ENCODE peak calls at places on chromosomes 12 and 14, in eight cellular contexts. F, L, O, R, B, T, Z and D are unnamed samples.

GRCh38 chr14:59189281-59189821 is 884 bp downstream of the DAAM1 start:
- DNase-seq in F (peak), L (no peak), O (no peak), R (no peak), B (peak), T (peak), Z (peak), D (peak)

GRCh38 chr12:20030847-20031246 is 337.5 kb upstream of the PDE3A start:
- DNase-seq in F (no peak), L (no peak), O (no peak), R (no peak), B (no peak), T (peak), Z (no peak), D (peak)

GRCh38 chr14:93012516-93013367 is 89.8 kb downstream of the CHGA start:
- DNase-seq in F (no peak), L (no peak), O (no peak), R (no peak), B (no peak), T (no peak), Z (no peak), D (no peak)

GRCh38 chr12:126389961-126390360 is 1324.7 kb downstream of the AACS start:
- DNase-seq in F (no peak), L (no peak), O (peak), R (no peak), B (peak), T (no peak), Z (no peak), D (no peak)

GRCh38 chr14:67410313-67410712 is 1.7 kb downstream of the PLEK2 start:
- DNase-seq in F (no peak), L (no peak), O (no peak), R (no peak), B (no peak), T (no peak), Z (no peak), D (peak)

GRCh38 chr14:33309081-33309480 is 370.4 kb downstream of the NPAS3 start:
- DNase-seq in F (no peak), L (no peak), O (no peak), R (no peak), B (no peak), T (no peak), Z (no peak), D (no peak)

GRCh38 chr12:1797011-1797901 is 23.1 kb upstream of the LRTM2 start:
- DNase-seq in F (peak), L (no peak), O (peak), R (no peak), B (no peak), T (no peak), Z (peak), D (no peak)

GRCh38 chr14:52852810-52853521 is 61.6 kb upstream of the GNPNAT1 start:
- DNase-seq in F (no peak), L (no peak), O (no peak), R (no peak), B (no peak), T (peak), Z (no peak), D (no peak)

GRCh38 chr14:20493634-20494033 is 11.7 kb upstream of the RNASE10 start:
- DNase-seq in F (no peak), L (no peak), O (no peak), R (no peak), B (no peak), T (no peak), Z (no peak), D (no peak)

GRCh38 chr14:104087505-104087904 is 2.0 kb downstream of the ASPG start:
- DNase-seq in F (no peak), L (no peak), O (no peak), R (no peak), B (no peak), T (no peak), Z (no peak), D (no peak)

GRCh38 chr14:89351364-89351957 is 65.6 kb downstream of the FOXN3 start:
- DNase-seq in F (no peak), L (peak), O (peak), R (no peak), B (peak), T (peak), Z (no peak), D (peak)

GRCh38 chr14:39988939-39989338 is 556.7 kb upstream of the FBXO33 start:
- DNase-seq in F (no peak), L (peak), O (no peak), R (peak), B (peak), T (peak), Z (no peak), D (peak)

GRCh38 chr12:16454481-16454880 is 107.0 kb downstream of the MGST1 start:
- DNase-seq in F (no peak), L (peak), O (peak), R (no peak), B (peak), T (peak), Z (no peak), D (no peak)

GRCh38 chr14:64726585-64726890 is 22.3 kb downstream of the PLEKHG3 start:
- DNase-seq in F (peak), L (peak), O (no peak), R (no peak), B (peak), T (no peak), Z (no peak), D (peak)

GRCh38 chr14:80378084-80378483 is 166.8 kb upstream of the DIO2 start:
- DNase-seq in F (no peak), L (no peak), O (no peak), R (no peak), B (no peak), T (no peak), Z (no peak), D (no peak)

GRCh38 chr12:57237653-57237951 is 8.1 kb downstream of the SHMT2 start:
- DNase-seq in F (no peak), L (no peak), O (no peak), R (no peak), B (no peak), T (no peak), Z (no peak), D (no peak)
- H3K4me3 ChIP-seq in F (peak), L (no peak), O (no peak), R (no peak), B (no peak), T (no peak), Z (peak), D (no peak)

DNA sequence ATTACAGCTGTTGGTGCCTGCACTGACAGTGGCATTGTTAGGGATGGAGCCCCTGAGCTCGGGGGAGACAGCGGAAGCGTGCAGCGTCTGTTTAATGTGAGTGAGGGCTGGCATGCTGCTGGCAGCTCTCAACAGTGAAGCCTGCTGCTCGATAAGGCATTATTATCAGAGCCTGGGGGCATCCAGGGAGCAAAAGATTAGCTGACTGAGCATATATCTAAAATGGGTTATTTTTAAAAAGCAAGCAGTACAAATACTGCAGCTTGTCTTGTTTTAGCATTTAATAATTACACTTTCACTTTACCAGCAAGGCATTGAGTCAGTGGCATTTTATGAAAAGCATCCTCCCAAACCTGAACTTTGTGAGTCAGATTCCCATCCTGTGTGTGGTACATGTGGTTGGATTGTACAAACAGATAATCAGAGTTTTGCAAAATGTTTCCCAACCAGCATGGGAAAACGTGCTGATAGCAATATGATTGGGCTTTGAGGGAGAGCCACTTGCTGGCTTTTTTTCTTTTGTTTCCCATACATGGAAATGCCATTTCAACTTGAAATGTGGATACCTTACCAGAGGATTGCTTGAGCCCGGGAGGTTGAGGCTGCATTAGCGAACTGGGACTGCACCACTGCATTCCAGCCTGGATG is 150.8 kb downstream of the PRKCH start:
- DNase-seq in F (no peak), L (peak), O (peak), R (no peak), B (peak), T (peak), Z (no peak), D (peak)
- H3K4me3 ChIP-seq in F (peak), L (peak), O (peak), R (no peak), B (peak), T (peak), Z (peak), D (no peak)

DNA sequence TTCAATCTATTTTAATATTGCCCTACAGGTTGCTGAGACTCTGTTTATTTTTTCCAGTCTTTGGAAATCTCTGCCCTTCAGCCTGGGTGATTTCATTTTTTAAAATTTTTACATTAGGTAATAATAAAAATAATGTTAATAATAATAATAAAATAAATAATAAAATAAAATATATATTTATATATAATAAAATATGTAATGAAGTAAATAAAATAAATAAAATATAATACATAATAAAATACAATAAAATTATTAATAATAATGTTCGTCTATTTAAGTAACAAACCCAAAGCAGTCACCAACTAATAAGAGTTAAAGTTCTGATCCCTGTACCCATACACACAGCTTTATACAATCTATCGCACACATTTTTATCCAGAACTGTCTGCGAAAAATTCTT is 130.5 kb downstream of the SEC23A start:
- DNase-seq in F (no peak), L (no peak), O (no peak), R (no peak), B (no peak), T (no peak), Z (no peak), D (no peak)
- H3K4me3 ChIP-seq in F (no peak), L (no peak), O (no peak), R (no peak), B (no peak), T (no peak), Z (no peak), D (no peak)

GRCh38 chr14:23067847-23068791 is 10.8 kb upstream of the CDH24 start:
- DNase-seq in F (no peak), L (no peak), O (no peak), R (no peak), B (no peak), T (no peak), Z (peak), D (no peak)
- H3K4me3 ChIP-seq in F (peak), L (peak), O (no peak), R (no peak), B (peak), T (no peak), Z (no peak), D (no peak)

DNA sequence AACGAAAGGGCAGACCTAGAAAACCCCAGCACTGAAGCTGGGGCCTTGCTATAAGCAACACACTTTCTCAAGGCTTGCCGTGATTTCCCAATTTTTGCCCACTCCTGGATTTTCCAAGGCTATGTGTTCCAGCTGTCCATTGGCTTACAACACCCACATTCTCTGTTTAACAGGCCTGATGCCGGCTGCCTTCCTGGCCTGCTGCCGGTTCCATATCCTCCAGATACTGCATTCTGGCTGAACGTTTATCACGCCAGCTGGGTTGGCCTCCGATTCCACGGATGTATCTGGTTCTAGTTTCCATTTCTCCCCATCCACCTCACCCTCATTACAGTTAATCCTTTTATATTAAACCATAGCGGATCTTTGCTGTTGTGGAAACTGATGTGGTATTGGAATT is 1.9 kb upstream of the PCNX1 start:
- DNase-seq in F (no peak), L (no peak), O (peak), R (no peak), B (no peak), T (peak), Z (no peak), D (peak)
- H3K4me3 ChIP-seq in F (no peak), L (no peak), O (no peak), R (no peak), B (no peak), T (peak), Z (peak), D (no peak)

DNA sequence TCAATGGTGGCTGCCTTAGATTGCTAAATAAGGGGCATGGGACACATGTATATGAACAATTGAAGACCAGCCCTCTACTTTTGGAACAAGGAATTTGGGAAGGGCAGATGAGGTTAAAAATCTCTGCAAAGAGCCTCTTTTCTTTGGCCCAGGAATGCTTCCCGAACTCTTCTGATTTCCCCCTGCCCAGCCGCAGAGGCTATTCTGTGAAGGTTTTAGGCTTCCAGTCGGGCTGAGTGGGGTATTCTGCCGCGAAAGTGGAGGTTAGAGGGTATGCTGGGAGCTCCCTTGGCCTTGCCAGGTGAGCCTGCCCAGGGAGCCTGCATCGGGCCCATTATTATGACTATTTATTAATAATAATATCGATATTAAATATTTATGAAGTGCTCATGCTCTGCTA is 1.2 kb downstream of the POU6F1 start:
- DNase-seq in F (no peak), L (no peak), O (no peak), R (no peak), B (no peak), T (no peak), Z (no peak), D (no peak)
- H3K4me3 ChIP-seq in F (peak), L (peak), O (peak), R (peak), B (peak), T (peak), Z (peak), D (peak)

GRCh38 chr12:113407931-113408585 is 4.4 kb upstream of the SDS start:
- DNase-seq in F (no peak), L (peak), O (peak), R (no peak), B (peak), T (peak), Z (no peak), D (no peak)
- H3K4me3 ChIP-seq in F (no peak), L (no peak), O (no peak), R (no peak), B (no peak), T (no peak), Z (no peak), D (no peak)

DNA sequence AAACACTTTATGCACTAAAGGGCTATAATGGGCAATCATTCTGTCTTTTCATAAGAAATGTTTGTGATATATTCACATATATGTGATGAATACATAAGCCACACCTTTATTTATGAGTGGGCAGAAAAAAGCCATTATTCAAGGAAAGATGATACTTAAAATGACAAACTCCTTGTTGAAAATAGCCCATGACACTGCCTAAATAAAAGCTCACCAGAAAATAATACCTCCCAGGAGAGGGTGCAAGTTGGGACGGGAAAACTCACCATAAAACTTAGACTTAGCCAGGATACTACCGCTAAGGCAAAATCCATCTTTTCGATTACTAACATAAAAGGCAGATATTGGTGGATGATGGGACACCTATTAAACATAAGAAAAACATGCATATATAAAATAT is 35.8 kb upstream of the BBS10 start:
- DNase-seq in F (no peak), L (no peak), O (no peak), R (no peak), B (no peak), T (no peak), Z (no peak), D (no peak)
- H3K4me3 ChIP-seq in F (no peak), L (no peak), O (no peak), R (no peak), B (no peak), T (no peak), Z (no peak), D (no peak)

GRCh38 chr14:68975667-68976066 is 3.4 kb downstream of the ACTN1 start:
- DNase-seq in F (no peak), L (peak), O (peak), R (no peak), B (peak), T (peak), Z (peak), D (peak)
- H3K4me3 ChIP-seq in F (peak), L (peak), O (peak), R (no peak), B (peak), T (peak), Z (peak), D (no peak)